ENCODE peak calls at places on chromosomes 7 and 10, in nine cellular contexts. One of them, this sample, is unnamed.

GRCh38 chr10:76073524-76073923 is 642.1 kb downstream of the LRMDA start:
- DNase-seq in esophagus muscularis mucosa: no peak
- DNase-seq in A549: no peak
- DNase-seq in tibial nerve: no peak
- DNase-seq in ovary: no peak
- DNase-seq in SK-N-SH: no peak
- DNase-seq in upper lobe of left lung: no peak
- DNase-seq in transverse colon: no peak
- DNase-seq in stomach: no peak
- DNase-seq in this sample: no peak

GRCh38 chr10:95430231-95430951 is 130.8 kb downstream of the SORBS1 start:
- DNase-seq in transverse colon: peak; percentile 51
- DNase-seq in esophagus muscularis mucosa: no peak
- DNase-seq in stomach: peak; percentile 65
- DNase-seq in tibial nerve: no peak
- DNase-seq in A549: peak; percentile 58
- DNase-seq in ovary: peak; percentile 64
- DNase-seq in upper lobe of left lung: peak; percentile 60
- DNase-seq in SK-N-SH: peak; percentile 81
- DNase-seq in this sample: no peak

GRCh38 chr10:104099274-104099673 is 13.6 kb upstream of the COL17A1 start:
- DNase-seq in tibial nerve: no peak
- DNase-seq in upper lobe of left lung: no peak
- DNase-seq in ovary: no peak
- DNase-seq in transverse colon: no peak
- DNase-seq in esophagus muscularis mucosa: no peak
- DNase-seq in SK-N-SH: no peak
- DNase-seq in stomach: no peak
- DNase-seq in A549: no peak
- DNase-seq in this sample: no peak

GRCh38 chr10:8893102-8893501 is 838.6 kb downstream of the GATA3 start:
- DNase-seq in SK-N-SH: no peak
- DNase-seq in tibial nerve: no peak
- DNase-seq in ovary: no peak
- DNase-seq in transverse colon: no peak
- DNase-seq in esophagus muscularis mucosa: no peak
- DNase-seq in upper lobe of left lung: no peak
- DNase-seq in A549: no peak
- DNase-seq in stomach: no peak
- DNase-seq in this sample: no peak

GRCh38 chr10:45418859-45419672 is 45.0 kb downstream of the ALOX5 start:
- DNase-seq in ovary: peak; percentile 48
- DNase-seq in A549: no peak
- DNase-seq in upper lobe of left lung: peak; percentile 68
- DNase-seq in transverse colon: peak; percentile 72
- DNase-seq in esophagus muscularis mucosa: no peak
- DNase-seq in tibial nerve: no peak
- DNase-seq in SK-N-SH: peak; percentile 91
- DNase-seq in stomach: peak; percentile 51
- DNase-seq in this sample: no peak

GRCh38 chr10:24541239-24541753 is 182.4 kb downstream of the ARHGAP21 start:
- DNase-seq in SK-N-SH: no peak
- DNase-seq in stomach: peak; percentile 77
- DNase-seq in A549: peak; percentile 48
- DNase-seq in tibial nerve: no peak
- DNase-seq in transverse colon: no peak
- DNase-seq in ovary: no peak
- DNase-seq in esophagus muscularis mucosa: no peak
- DNase-seq in upper lobe of left lung: no peak
- DNase-seq in this sample: no peak

GRCh38 chr7:47783456-47784240 is 164.6 kb downstream of the PKD1L1 start:
- DNase-seq in ovary: peak; percentile 67
- DNase-seq in transverse colon: no peak
- DNase-seq in esophagus muscularis mucosa: peak; percentile 50
- DNase-seq in upper lobe of left lung: no peak
- DNase-seq in A549: peak; percentile 89
- DNase-seq in stomach: no peak
- DNase-seq in tibial nerve: no peak
- DNase-seq in SK-N-SH: no peak
- DNase-seq in this sample: no peak

GRCh38 chr10:116444527-116445142 is 17.0 kb downstream of the PNLIPRP3 start:
- DNase-seq in A549: peak; percentile 50
- DNase-seq in upper lobe of left lung: no peak
- DNase-seq in stomach: no peak
- DNase-seq in SK-N-SH: peak; percentile 49
- DNase-seq in tibial nerve: no peak
- DNase-seq in ovary: no peak
- DNase-seq in transverse colon: no peak
- DNase-seq in esophagus muscularis mucosa: no peak
- DNase-seq in this sample: no peak

GRCh38 chr7:157687845-157688244 is 351.0 kb downstream of the DNAJB6 start:
- DNase-seq in SK-N-SH: no peak
- DNase-seq in tibial nerve: no peak
- DNase-seq in upper lobe of left lung: no peak
- DNase-seq in esophagus muscularis mucosa: no peak
- DNase-seq in stomach: no peak
- DNase-seq in transverse colon: no peak
- DNase-seq in A549: no peak
- DNase-seq in ovary: no peak
- DNase-seq in this sample: peak; percentile 12

GRCh38 chr7:1513657-1514095 is 9.5 kb upstream of the INTS1 start:
- DNase-seq in transverse colon: peak; percentile 17
- DNase-seq in SK-N-SH: no peak
- DNase-seq in stomach: no peak
- DNase-seq in tibial nerve: no peak
- DNase-seq in ovary: no peak
- DNase-seq in A549: peak; percentile 36
- DNase-seq in esophagus muscularis mucosa: no peak
- DNase-seq in upper lobe of left lung: peak; percentile 63
- DNase-seq in this sample: no peak

GRCh38 chr10:54402576-54402975 is 398.5 kb downstream of the PCDH15 start:
- DNase-seq in tibial nerve: no peak
- DNase-seq in ovary: no peak
- DNase-seq in upper lobe of left lung: no peak
- DNase-seq in A549: peak; percentile 19
- DNase-seq in esophagus muscularis mucosa: no peak
- DNase-seq in transverse colon: no peak
- DNase-seq in stomach: no peak
- DNase-seq in SK-N-SH: peak; percentile 1
- DNase-seq in this sample: no peak

GRCh38 chr10:117477961-117478670 is 64.4 kb upstream of the EMX2 start:
- DNase-seq in SK-N-SH: no peak
- DNase-seq in A549: peak; percentile 66
- DNase-seq in esophagus muscularis mucosa: no peak
- DNase-seq in transverse colon: no peak
- DNase-seq in ovary: no peak
- DNase-seq in tibial nerve: no peak
- DNase-seq in stomach: no peak
- DNase-seq in upper lobe of left lung: no peak
- DNase-seq in this sample: no peak

GRCh38 chr10:37854606-37855005 is 2.8 kb downstream of the ZNF248 start:
- DNase-seq in upper lobe of left lung: no peak
- DNase-seq in esophagus muscularis mucosa: no peak
- DNase-seq in tibial nerve: no peak
- DNase-seq in stomach: no peak
- DNase-seq in SK-N-SH: no peak
- DNase-seq in ovary: no peak
- DNase-seq in A549: no peak
- DNase-seq in transverse colon: no peak
- DNase-seq in this sample: no peak

GRCh38 chr7:34060548-34060947 is 155.2 kb downstream of the BMPER start:
- DNase-seq in tibial nerve: no peak
- DNase-seq in stomach: no peak
- DNase-seq in esophagus muscularis mucosa: no peak
- DNase-seq in transverse colon: no peak
- DNase-seq in SK-N-SH: no peak
- DNase-seq in ovary: no peak
- DNase-seq in A549: peak; percentile 73
- DNase-seq in upper lobe of left lung: no peak
- DNase-seq in this sample: no peak

GRCh38 chr10:61897671-61898434 is 3.6 kb upstream of the ARID5B start:
- DNase-seq in ovary: peak; percentile 65
- DNase-seq in upper lobe of left lung: peak; percentile 77
- DNase-seq in esophagus muscularis mucosa: no peak
- DNase-seq in A549: peak; percentile 21
- DNase-seq in transverse colon: peak; percentile 54
- DNase-seq in tibial nerve: peak; percentile 38
- DNase-seq in stomach: peak; percentile 55
- DNase-seq in SK-N-SH: peak; percentile 49
- DNase-seq in this sample: no peak

GRCh38 chr10:131556897-131557500 is 245.5 kb upstream of the TCERG1L start:
- DNase-seq in tibial nerve: no peak
- DNase-seq in SK-N-SH: no peak
- DNase-seq in A549: no peak
- DNase-seq in transverse colon: no peak
- DNase-seq in ovary: no peak
- DNase-seq in upper lobe of left lung: no peak
- DNase-seq in stomach: no peak
- DNase-seq in esophagus muscularis mucosa: no peak
- DNase-seq in this sample: no peak

GRCh38 chr7:43646603-43647313 is 63.9 kb downstream of the STK17A start:
- DNase-seq in A549: no peak
- DNase-seq in esophagus muscularis mucosa: no peak
- DNase-seq in tibial nerve: no peak
- DNase-seq in transverse colon: no peak
- DNase-seq in ovary: no peak
- DNase-seq in stomach: no peak
- DNase-seq in SK-N-SH: peak; percentile 57
- DNase-seq in upper lobe of left lung: no peak
- DNase-seq in this sample: no peak

GRCh38 chr10:70974351-70974901 is 86.1 kb upstream of the PCBD1 start:
- DNase-seq in tibial nerve: no peak
- DNase-seq in A549: no peak
- DNase-seq in stomach: no peak
- DNase-seq in upper lobe of left lung: no peak
- DNase-seq in SK-N-SH: peak; percentile 30
- DNase-seq in transverse colon: no peak
- DNase-seq in esophagus muscularis mucosa: no peak
- DNase-seq in ovary: no peak
- DNase-seq in this sample: no peak

GRCh38 chr10:84423729-84424128 is 95.3 kb downstream of the CCSER2 start:
- DNase-seq in stomach: no peak
- DNase-seq in tibial nerve: no peak
- DNase-seq in transverse colon: no peak
- DNase-seq in esophagus muscularis mucosa: no peak
- DNase-seq in upper lobe of left lung: peak; percentile 24
- DNase-seq in ovary: no peak
- DNase-seq in A549: no peak
- DNase-seq in SK-N-SH: no peak
- DNase-seq in this sample: no peak
- H3K27ac ChIP-seq in stomach: no peak overlapping the region
- H3K27ac ChIP-seq in tibial nerve: peak overlapping the region; percentile 71
- H3K27ac ChIP-seq in transverse colon: peak overlapping the region; percentile 79
- H3K27ac ChIP-seq in esophagus muscularis mucosa: peak overlapping the region; percentile 72
- H3K27ac ChIP-seq in upper lobe of left lung: peak overlapping the region; percentile 72
- H3K27ac ChIP-seq in ovary: no peak overlapping the region
- H3K27ac ChIP-seq in A549: no peak overlapping the region
- H3K27ac ChIP-seq in SK-N-SH: peak overlapping the region; percentile 84
- H3K27ac ChIP-seq in this sample: no peak overlapping the region

DNA sequence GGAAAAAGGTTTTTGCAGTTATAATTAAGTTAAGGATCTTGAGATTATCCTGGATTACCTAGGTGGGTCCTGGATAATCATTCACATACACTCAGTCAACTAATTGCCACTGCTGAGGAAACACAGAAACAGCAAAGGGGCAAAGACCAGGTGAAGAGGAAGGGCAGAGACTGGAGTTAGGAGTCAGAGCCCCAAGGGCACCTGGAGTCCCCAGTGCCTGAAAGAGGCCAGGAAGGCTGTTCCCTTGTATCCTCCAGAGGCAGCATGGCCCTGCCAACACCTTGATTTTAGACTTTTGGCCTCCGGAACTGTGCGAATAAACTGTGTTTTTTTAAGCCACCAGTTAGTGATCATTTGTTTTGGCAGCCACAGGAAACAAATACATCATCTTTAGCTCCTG is 24.6 kb downstream of the PRR15 start:
- DNase-seq in transverse colon: peak; percentile 59
- DNase-seq in esophagus muscularis mucosa: no peak
- DNase-seq in stomach: no peak
- DNase-seq in A549: no peak
- DNase-seq in ovary: no peak
- DNase-seq in upper lobe of left lung: no peak
- DNase-seq in SK-N-SH: no peak
- DNase-seq in tibial nerve: no peak
- DNase-seq in this sample: no peak
- TF ChIP-seq EP300 in transverse colon: no peak
- TF ChIP-seq EP300 in esophagus muscularis mucosa: no peak
- TF ChIP-seq EP300 in stomach: no peak
- TF ChIP-seq EP300 in A549: no peak
- TF ChIP-seq EP300 in ovary: no peak
- TF ChIP-seq EP300 in upper lobe of left lung: no peak
- TF ChIP-seq EP300 in SK-N-SH: no peak
- TF ChIP-seq EP300 in tibial nerve: no peak
- TF ChIP-seq EP300 in this sample: no peak

GRCh38 chr7:28124413-28124812 is 56.2 kb downstream of the JAZF1 start:
- DNase-seq in esophagus muscularis mucosa: no peak
- DNase-seq in ovary: no peak
- DNase-seq in stomach: no peak
- DNase-seq in transverse colon: no peak
- DNase-seq in A549: no peak
- DNase-seq in upper lobe of left lung: no peak
- DNase-seq in SK-N-SH: no peak
- DNase-seq in tibial nerve: no peak
- DNase-seq in this sample: no peak

GRCh38 chr7:28125381-28126046 is 55.1 kb downstream of the JAZF1 start:
- DNase-seq in stomach: no peak
- DNase-seq in esophagus muscularis mucosa: no peak
- DNase-seq in ovary: no peak
- DNase-seq in A549: no peak
- DNase-seq in upper lobe of left lung: no peak
- DNase-seq in SK-N-SH: no peak
- DNase-seq in tibial nerve: no peak
- DNase-seq in transverse colon: no peak
- DNase-seq in this sample: no peak

GRCh38 chr7:28128608-28129007 is 52.0 kb downstream of the JAZF1 start:
- DNase-seq in SK-N-SH: no peak
- DNase-seq in tibial nerve: no peak
- DNase-seq in stomach: no peak
- DNase-seq in ovary: no peak
- DNase-seq in A549: no peak
- DNase-seq in esophagus muscularis mucosa: no peak
- DNase-seq in transverse colon: no peak
- DNase-seq in upper lobe of left lung: no peak
- DNase-seq in this sample: no peak

GRCh38 chr7:28126047-28127041 is 54.3 kb downstream of the JAZF1 start:
- DNase-seq in ovary: peak; percentile 70
- DNase-seq in stomach: no peak
- DNase-seq in esophagus muscularis mucosa: no peak
- DNase-seq in upper lobe of left lung: no peak
- DNase-seq in tibial nerve: no peak
- DNase-seq in transverse colon: no peak
- DNase-seq in SK-N-SH: no peak
- DNase-seq in A549: no peak
- DNase-seq in this sample: no peak

GRCh38 chr7:28123752-28124151 is 56.8 kb downstream of the JAZF1 start:
- DNase-seq in esophagus muscularis mucosa: no peak
- DNase-seq in transverse colon: no peak
- DNase-seq in SK-N-SH: no peak
- DNase-seq in tibial nerve: no peak
- DNase-seq in upper lobe of left lung: no peak
- DNase-seq in A549: no peak
- DNase-seq in ovary: no peak
- DNase-seq in stomach: no peak
- DNase-seq in this sample: no peak
- H3K27ac ChIP-seq in esophagus muscularis mucosa: no peak overlapping the region
- H3K27ac ChIP-seq in transverse colon: no peak overlapping the region
- H3K27ac ChIP-seq in SK-N-SH: no peak overlapping the region
- H3K27ac ChIP-seq in tibial nerve: no peak overlapping the region
- H3K27ac ChIP-seq in upper lobe of left lung: no peak overlapping the region
- H3K27ac ChIP-seq in A549: no peak overlapping the region
- H3K27ac ChIP-seq in ovary: no peak overlapping the region
- H3K27ac ChIP-seq in stomach: no peak overlapping the region
- H3K27ac ChIP-seq in this sample: no peak overlapping the region

GRCh38 chr10:132878091-132878729 is 64.2 kb downstream of the CFAP46 start:
- DNase-seq in ovary: peak; percentile 8
- DNase-seq in stomach: peak; percentile 9
- DNase-seq in upper lobe of left lung: peak; percentile 10
- DNase-seq in tibial nerve: no peak
- DNase-seq in SK-N-SH: no peak
- DNase-seq in esophagus muscularis mucosa: no peak
- DNase-seq in transverse colon: no peak
- DNase-seq in A549: no peak
- DNase-seq in this sample: peak; percentile 65
- TF ChIP-seq EP300 in ovary: no peak
- TF ChIP-seq EP300 in stomach: no peak
- TF ChIP-seq EP300 in upper lobe of left lung: no peak
- TF ChIP-seq EP300 in tibial nerve: no peak
- TF ChIP-seq EP300 in SK-N-SH: no peak
- TF ChIP-seq EP300 in esophagus muscularis mucosa: no peak
- TF ChIP-seq EP300 in transverse colon: no peak
- TF ChIP-seq EP300 in A549: no peak
- TF ChIP-seq EP300 in this sample: no peak